ENCODE peak calls at places on chromosome 22, in eight cellular contexts. Q is fibroblast of lung, D is A549, N is heart right ventricle, J is OCI-LY7, H is mammary epithelial cell, I is H9, T is mucosa of descending colon. P is an unnamed sample. For H3K4me1, the result is how much of the 10 kb centered on the place peaks cover.

GRCh38 chr22:49063040-49063329 is 764.7 kb downstream of the BRD1 start:
- DNase-seq in Q (no peak), H (no peak), N (no peak), T (no peak), I (no peak), J (no peak), D (no peak), P (no peak)

GRCh38 chr22:44592466-44593180 is 94.6 kb upstream of the RTL6 start:
- DNase-seq in I (no peak), H (no peak), Q (no peak), D (no peak), T (no peak), N (no peak), J (no peak), P (peak)

GRCh38 chr22:36912694-36913430 is 566 bp upstream of the CSF2RB start:
- DNase-seq in J (no peak), Q (no peak), I (no peak), D (no peak), N (no peak), T (no peak), H (no peak), P (no peak)

GRCh38 chr22:46905834-46906233 is 143.4 kb downstream of the TBC1D22A start:
- DNase-seq in D (no peak), H (no peak), I (no peak), N (no peak), Q (no peak), T (no peak), J (no peak), P (no peak)

GRCh38 chr22:24826710-24827285 is 20.8 kb downstream of the SGSM1 start:
- DNase-seq in H (no peak), D (no peak), Q (no peak), N (no peak), J (no peak), T (no peak), I (no peak), P (no peak)

GRCh38 chr22:23763579-23764331 is 965 bp downstream of the C22orf15 start:
- DNase-seq in J (peak), N (no peak), Q (no peak), D (no peak), T (peak), I (peak), H (no peak), P (peak)

GRCh38 chr22:42847110-42847509 is 10.0 kb downstream of the ARFGAP3 start:
- DNase-seq in J (no peak), T (no peak), N (no peak), Q (no peak), I (no peak), D (no peak), H (no peak), P (no peak)

GRCh38 chr22:50443801-50444625 is 30.8 kb downstream of the SBF1 start:
- DNase-seq in D (no peak), H (no peak), J (no peak), N (no peak), Q (no peak), T (no peak), I (no peak), P (no peak)

GRCh38 chr22:19875061-19875530 is 20.4 kb upstream of the GNB1L start:
- DNase-seq in Q (no peak), J (no peak), I (peak), N (no peak), D (no peak), T (peak), H (no peak), P (no peak)

GRCh38 chr22:20155330-20156041 is 4.6 kb upstream of the CCDC188 start:
- DNase-seq in Q (no peak), J (no peak), D (no peak), T (peak), I (no peak), H (peak), N (peak), P (peak)

GRCh38 chr22:37553725-37554124 is 6.6 kb upstream of the CDC42EP1 start:
- DNase-seq in T (no peak), H (no peak), N (no peak), Q (no peak), J (no peak), D (no peak), I (no peak), P (no peak)

GRCh38 chr22:46462726-46463371 is 74.6 kb downstream of the CELSR1 start:
- DNase-seq in D (peak), Q (no peak), T (no peak), N (no peak), J (no peak), H (peak), I (no peak), P (peak)

GRCh38 chr22:19610518-19611253 is 86.5 kb upstream of the CLDN5 start:
- DNase-seq in T (no peak), I (peak), J (peak), H (no peak), D (no peak), Q (no peak), N (no peak), P (no peak)

GRCh38 chr22:49192180-49192856 is 635.4 kb downstream of the BRD1 start:
- DNase-seq in D (no peak), N (no peak), Q (no peak), H (no peak), J (no peak), T (no peak), I (no peak), P (no peak)

GRCh38 chr22:30591191-30591587 is 521 bp downstream of the PES1 start:
- DNase-seq in H (no peak), J (no peak), Q (peak), D (no peak), I (no peak), T (no peak), N (no peak), P (no peak)

GRCh38 chr22:49586244-49586748 is 241.4 kb downstream of the BRD1 start:
- DNase-seq in H (no peak), I (no peak), N (no peak), Q (no peak), J (no peak), D (no peak), T (no peak), P (no peak)

GRCh38 chr22:29342577-29343312 is 27.2 kb upstream of the RASL10A start:
- DNase-seq in Q (no peak), D (no peak), I (no peak), T (no peak), H (no peak), N (no peak), J (no peak), P (no peak)

GRCh38 chr22:48893288-48894063 is 934.2 kb downstream of the BRD1 start:
- DNase-seq in Q (no peak), N (no peak), J (peak), T (no peak), I (no peak), D (no peak), H (no peak), P (no peak)

GRCh38 chr22:26394787-26395186 is 34.3 kb upstream of the ASPHD2 start:
- DNase-seq in Q (no peak), D (no peak), T (no peak), I (no peak), N (no peak), H (no peak), J (no peak), P (no peak)

GRCh38 chr22:26395926-26396325 is 33.1 kb upstream of the ASPHD2 start:
- DNase-seq in Q (no peak), I (no peak), H (no peak), T (no peak), J (no peak), N (no peak), D (no peak), P (no peak)

GRCh38 chr22:26389125-26389524 is 39.9 kb upstream of the ASPHD2 start:
- DNase-seq in H (no peak), N (no peak), T (no peak), D (no peak), I (no peak), Q (no peak), J (no peak), P (no peak)

GRCh38 chr22:26391623-26392022 is 37.4 kb upstream of the ASPHD2 start:
- DNase-seq in H (no peak), J (no peak), D (no peak), I (no peak), T (no peak), Q (no peak), N (no peak), P (no peak)

DNA sequence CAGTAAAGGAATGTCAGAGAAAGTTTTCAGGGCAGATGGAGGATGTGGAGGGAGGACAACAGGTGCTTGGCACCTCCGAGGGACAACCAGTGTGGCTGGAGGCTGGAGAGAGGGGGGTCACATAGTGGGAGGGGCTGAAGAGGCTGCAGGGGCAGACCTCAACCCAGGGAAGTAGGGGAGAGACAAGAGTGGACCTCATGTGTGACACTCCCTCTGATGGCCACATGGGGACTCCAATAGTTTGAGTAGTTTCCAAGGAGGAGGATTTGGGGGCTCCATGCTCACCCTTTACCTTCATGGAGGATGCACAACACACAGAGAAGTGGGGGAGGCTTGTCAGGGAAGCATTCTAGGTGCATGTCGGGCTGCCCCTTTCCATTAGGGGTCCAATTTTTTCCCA is 35.1 kb upstream of the ASPHD2 start:
- DNase-seq in H (no peak), Q (no peak), T (no peak), J (no peak), I (no peak), N (no peak), D (no peak), P (no peak)
- TF ChIP-seq CTCF in H (no peak), Q (peak), T (no peak), J (peak), I (peak), N (no peak), D (no peak), P (peak)

DNA sequence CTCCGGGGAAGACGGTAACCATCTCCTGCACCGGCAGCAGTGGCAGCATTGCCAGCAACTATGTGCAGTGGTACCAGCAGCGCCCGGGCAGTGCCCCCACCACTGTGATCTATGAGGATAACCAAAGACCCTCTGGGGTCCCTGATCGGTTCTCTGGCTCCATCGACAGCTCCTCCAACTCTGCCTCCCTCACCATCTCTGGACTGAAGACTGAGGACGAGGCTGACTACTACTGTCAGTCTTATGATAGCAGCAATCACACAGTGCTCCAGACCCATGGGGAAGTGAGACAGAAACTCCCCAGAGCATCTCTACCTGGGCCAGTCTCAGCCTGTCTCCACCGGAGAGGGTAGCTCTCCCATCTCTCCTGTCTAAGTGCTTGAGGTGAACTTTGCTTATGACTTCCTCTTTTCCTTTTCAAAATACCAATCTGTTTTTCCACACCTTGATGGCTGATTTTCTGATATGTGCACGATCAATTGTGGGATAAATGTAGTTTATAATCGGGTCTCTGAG is 48.5 kb upstream of the VPREB1 start:
- DNase-seq in Q (no peak), H (no peak), I (no peak), N (no peak), T (no peak), D (no peak), J (peak), P (no peak)
- H3K4me1 ChIP-seq in Q (under half), H (under half), I (under half), N (under half), T (under half), D (under half), J (half or more), P (under half)

GRCh38 chr22:41672780-41673509 is 15.7 kb downstream of the SNU13 start:
- DNase-seq in T (no peak), I (no peak), Q (no peak), J (peak), D (peak), H (no peak), N (no peak), P (peak)
- TF ChIP-seq CTCF in T (no peak), I (peak), Q (peak), J (peak), D (peak), H (peak), N (no peak), P (peak)

GRCh38 chr22:38748487-38749136 is 7.2 kb downstream of the SUN2 start:
- DNase-seq in D (no peak), T (no peak), Q (no peak), J (no peak), N (no peak), H (peak), I (no peak), P (no peak)
- H3K4me1 ChIP-seq in D (under half), T (under half), Q (under half), J (under half), N (under half), H (under half), I (under half), P (under half)